ENCODE peak calls at places on chromosomes 6 and 20, in five cellular contexts. One of them, this sample, is unnamed.

GRCh38 chr6:133951881-133952814 is 876 bp upstream of the TBPL1 start:
- DNase-seq in astrocyte of the cerebellum: peak
- DNase-seq in AG04449: no peak
- DNase-seq in heart left ventricle: peak
- DNase-seq in transverse colon: peak
- DNase-seq in this sample: peak

GRCh38 chr6:13425971-13426931 is 61.1 kb downstream of the GFOD1 start:
- DNase-seq in transverse colon: no peak
- DNase-seq in heart left ventricle: no peak
- DNase-seq in astrocyte of the cerebellum: no peak
- DNase-seq in AG04449: no peak
- DNase-seq in this sample: no peak

GRCh38 chr6:10146723-10147451 is 268.0 kb downstream of the TFAP2A start:
- DNase-seq in transverse colon: no peak
- DNase-seq in astrocyte of the cerebellum: peak
- DNase-seq in AG04449: no peak
- DNase-seq in heart left ventricle: no peak
- DNase-seq in this sample: no peak

GRCh38 chr20:44117296-44118184 is 69.4 kb downstream of the JPH2 start:
- DNase-seq in astrocyte of the cerebellum: no peak
- DNase-seq in AG04449: no peak
- DNase-seq in transverse colon: no peak
- DNase-seq in heart left ventricle: no peak
- DNase-seq in this sample: no peak

GRCh38 chr6:161215193-161215592 is 58.7 kb downstream of the AGPAT4 start:
- DNase-seq in AG04449: peak
- DNase-seq in heart left ventricle: no peak
- DNase-seq in astrocyte of the cerebellum: peak
- DNase-seq in transverse colon: no peak
- DNase-seq in this sample: no peak

GRCh38 chr20:58743076-58743566 is 50.5 kb downstream of the NPEPL1 start:
- DNase-seq in AG04449: no peak
- DNase-seq in heart left ventricle: no peak
- DNase-seq in astrocyte of the cerebellum: no peak
- DNase-seq in transverse colon: no peak
- DNase-seq in this sample: no peak

GRCh38 chr6:149131891-149132290 is 185.6 kb upstream of the TAB2 start:
- DNase-seq in transverse colon: no peak
- DNase-seq in heart left ventricle: no peak
- DNase-seq in AG04449: no peak
- DNase-seq in astrocyte of the cerebellum: no peak
- DNase-seq in this sample: no peak

GRCh38 chr20:16066571-16066970 is 506.7 kb downstream of the KIF16B start:
- DNase-seq in AG04449: no peak
- DNase-seq in astrocyte of the cerebellum: no peak
- DNase-seq in transverse colon: no peak
- DNase-seq in heart left ventricle: no peak
- DNase-seq in this sample: no peak

GRCh38 chr6:158819213-158819976 is at the start of gene EZR:
- DNase-seq in heart left ventricle: peak
- DNase-seq in astrocyte of the cerebellum: no peak
- DNase-seq in transverse colon: peak
- DNase-seq in AG04449: no peak
- DNase-seq in this sample: peak

GRCh38 chr20:38369387-38369786 is 23.1 kb downstream of the LBP start:
- DNase-seq in transverse colon: no peak
- DNase-seq in astrocyte of the cerebellum: no peak
- DNase-seq in AG04449: no peak
- DNase-seq in heart left ventricle: no peak
- DNase-seq in this sample: no peak

GRCh38 chr6:17057322-17057721 is 44.5 kb upstream of the STMND1 start:
- DNase-seq in heart left ventricle: no peak
- DNase-seq in transverse colon: no peak
- DNase-seq in AG04449: no peak
- DNase-seq in astrocyte of the cerebellum: no peak
- DNase-seq in this sample: no peak

GRCh38 chr6:13586936-13587542 is 12.6 kb downstream of the SIRT5 start:
- DNase-seq in transverse colon: no peak
- DNase-seq in AG04449: no peak
- DNase-seq in heart left ventricle: no peak
- DNase-seq in astrocyte of the cerebellum: no peak
- DNase-seq in this sample: no peak

GRCh38 chr6:53604623-53605190 is 59.8 kb upstream of the GCLC start:
- DNase-seq in transverse colon: no peak
- DNase-seq in heart left ventricle: no peak
- DNase-seq in AG04449: no peak
- DNase-seq in astrocyte of the cerebellum: no peak
- DNase-seq in this sample: no peak

GRCh38 chr6:158818580-158819212 is 472 bp downstream of the EZR start:
- DNase-seq in AG04449: no peak
- DNase-seq in transverse colon: peak
- DNase-seq in astrocyte of the cerebellum: no peak
- DNase-seq in heart left ventricle: peak
- DNase-seq in this sample: peak

GRCh38 chr6:36752886-36753506 is 55.4 kb downstream of the RAB44 start:
- DNase-seq in heart left ventricle: no peak
- DNase-seq in transverse colon: peak
- DNase-seq in astrocyte of the cerebellum: no peak
- DNase-seq in AG04449: no peak
- DNase-seq in this sample: no peak

GRCh38 chr6:166733900-166734299 is 106.8 kb upstream of the RPS6KA2 start:
- DNase-seq in astrocyte of the cerebellum: no peak
- DNase-seq in heart left ventricle: no peak
- DNase-seq in transverse colon: no peak
- DNase-seq in AG04449: no peak
- DNase-seq in this sample: no peak

GRCh38 chr6:30781697-30782424 is 37.5 kb upstream of the IER3 start:
- DNase-seq in AG04449: peak
- DNase-seq in heart left ventricle: peak
- DNase-seq in transverse colon: peak
- DNase-seq in astrocyte of the cerebellum: peak
- DNase-seq in this sample: peak

GRCh38 chr6:122589115-122589514 is 21.1 kb upstream of the PKIB start:
- DNase-seq in heart left ventricle: no peak
- DNase-seq in astrocyte of the cerebellum: no peak
- DNase-seq in transverse colon: no peak
- DNase-seq in AG04449: no peak
- DNase-seq in this sample: no peak

GRCh38 chr20:20405619-20406018 is 37.7 kb downstream of the INSM1 start:
- DNase-seq in astrocyte of the cerebellum: no peak
- DNase-seq in heart left ventricle: no peak
- DNase-seq in transverse colon: no peak
- DNase-seq in AG04449: no peak
- DNase-seq in this sample: no peak

GRCh38 chr6:155850408-155850841 is 394.8 kb upstream of the NOX3 start:
- DNase-seq in heart left ventricle: no peak
- DNase-seq in astrocyte of the cerebellum: no peak
- DNase-seq in transverse colon: no peak
- DNase-seq in AG04449: no peak
- DNase-seq in this sample: no peak

GRCh38 chr6:6590530-6590929 is 2.0 kb downstream of the LY86 start:
- DNase-seq in heart left ventricle: no peak
- DNase-seq in transverse colon: no peak
- DNase-seq in AG04449: no peak
- DNase-seq in astrocyte of the cerebellum: no peak
- DNase-seq in this sample: no peak

GRCh38 chr20:51732454-51732791 is 35.8 kb downstream of the ATP9A start:
- DNase-seq in heart left ventricle: peak
- DNase-seq in astrocyte of the cerebellum: peak
- DNase-seq in AG04449: no peak
- DNase-seq in transverse colon: no peak
- DNase-seq in this sample: no peak

GRCh38 chr6:152993847-152994246 is 8.7 kb downstream of the MTRF1L start:
- DNase-seq in AG04449: no peak
- DNase-seq in heart left ventricle: no peak
- DNase-seq in transverse colon: no peak
- DNase-seq in astrocyte of the cerebellum: no peak
- DNase-seq in this sample: no peak

DNA sequence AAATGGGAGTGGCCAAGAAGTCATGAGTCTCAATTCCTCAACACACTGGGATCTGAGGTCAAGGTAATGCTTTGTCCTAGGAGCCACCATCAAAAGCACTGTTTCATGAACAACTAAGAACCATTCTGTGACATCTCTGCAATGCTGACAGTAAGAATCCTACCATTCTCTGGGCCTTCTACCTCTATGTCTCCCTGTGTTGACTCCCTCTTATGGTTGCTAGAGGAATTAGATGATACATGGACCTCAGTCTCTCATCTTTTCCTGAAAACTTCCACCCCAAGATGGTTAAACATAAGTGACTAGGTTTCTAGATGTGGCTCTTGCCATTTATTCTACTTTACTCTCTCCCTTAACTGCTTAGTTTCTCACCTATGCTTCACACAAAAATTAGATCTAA is 9.1 kb downstream of the MTRF1L start:
- DNase-seq in AG04449: no peak
- DNase-seq in astrocyte of the cerebellum: no peak
- DNase-seq in transverse colon: no peak
- DNase-seq in heart left ventricle: no peak
- DNase-seq in this sample: no peak
- TF ChIP-seq CTCF in AG04449: peak
- TF ChIP-seq CTCF in astrocyte of the cerebellum: peak
- TF ChIP-seq CTCF in transverse colon: no peak
- TF ChIP-seq CTCF in heart left ventricle: no peak
- TF ChIP-seq CTCF in this sample: no peak

GRCh38 chr20:14333734-14334133 is 3.7 kb downstream of the FLRT3 start:
- DNase-seq in astrocyte of the cerebellum: no peak
- DNase-seq in heart left ventricle: no peak
- DNase-seq in transverse colon: no peak
- DNase-seq in AG04449: no peak
- DNase-seq in this sample: no peak

GRCh38 chr20:14335122-14335521 is 2.3 kb downstream of the FLRT3 start:
- DNase-seq in heart left ventricle: no peak
- DNase-seq in AG04449: no peak
- DNase-seq in astrocyte of the cerebellum: no peak
- DNase-seq in transverse colon: no peak
- DNase-seq in this sample: no peak

GRCh38 chr20:14337400-14338171 is at the start of gene FLRT3:
- DNase-seq in transverse colon: peak
- DNase-seq in AG04449: peak
- DNase-seq in astrocyte of the cerebellum: peak
- DNase-seq in heart left ventricle: peak
- DNase-seq in this sample: peak

GRCh38 chr20:14334306-14334930 is 3.0 kb downstream of the FLRT3 start:
- DNase-seq in AG04449: no peak
- DNase-seq in transverse colon: no peak
- DNase-seq in heart left ventricle: no peak
- DNase-seq in astrocyte of the cerebellum: peak
- DNase-seq in this sample: no peak

GRCh38 chr20:14336667-14337066 is 745 bp downstream of the FLRT3 start:
- DNase-seq in transverse colon: no peak
- DNase-seq in heart left ventricle: no peak
- DNase-seq in astrocyte of the cerebellum: no peak
- DNase-seq in AG04449: no peak
- DNase-seq in this sample: no peak
- TF ChIP-seq CTCF in transverse colon: no peak
- TF ChIP-seq CTCF in heart left ventricle: no peak
- TF ChIP-seq CTCF in astrocyte of the cerebellum: no peak
- TF ChIP-seq CTCF in AG04449: no peak
- TF ChIP-seq CTCF in this sample: no peak

GRCh38 chr6:47075741-47076421 is 33.7 kb upstream of the ADGRF1 start:
- DNase-seq in AG04449: no peak
- DNase-seq in transverse colon: no peak
- DNase-seq in heart left ventricle: no peak
- DNase-seq in astrocyte of the cerebellum: no peak
- DNase-seq in this sample: no peak

GRCh38 chr6:47071681-47072080 is 29.5 kb upstream of the ADGRF1 start:
- DNase-seq in transverse colon: no peak
- DNase-seq in astrocyte of the cerebellum: no peak
- DNase-seq in AG04449: no peak
- DNase-seq in heart left ventricle: no peak
- DNase-seq in this sample: no peak

GRCh38 chr6:47075168-47075567 is 33.0 kb upstream of the ADGRF1 start:
- DNase-seq in astrocyte of the cerebellum: no peak
- DNase-seq in heart left ventricle: no peak
- DNase-seq in transverse colon: no peak
- DNase-seq in AG04449: no peak
- DNase-seq in this sample: no peak

GRCh38 chr6:47072667-47073066 is 30.5 kb upstream of the ADGRF1 start:
- DNase-seq in heart left ventricle: no peak
- DNase-seq in astrocyte of the cerebellum: no peak
- DNase-seq in AG04449: no peak
- DNase-seq in transverse colon: no peak
- DNase-seq in this sample: no peak

DNA sequence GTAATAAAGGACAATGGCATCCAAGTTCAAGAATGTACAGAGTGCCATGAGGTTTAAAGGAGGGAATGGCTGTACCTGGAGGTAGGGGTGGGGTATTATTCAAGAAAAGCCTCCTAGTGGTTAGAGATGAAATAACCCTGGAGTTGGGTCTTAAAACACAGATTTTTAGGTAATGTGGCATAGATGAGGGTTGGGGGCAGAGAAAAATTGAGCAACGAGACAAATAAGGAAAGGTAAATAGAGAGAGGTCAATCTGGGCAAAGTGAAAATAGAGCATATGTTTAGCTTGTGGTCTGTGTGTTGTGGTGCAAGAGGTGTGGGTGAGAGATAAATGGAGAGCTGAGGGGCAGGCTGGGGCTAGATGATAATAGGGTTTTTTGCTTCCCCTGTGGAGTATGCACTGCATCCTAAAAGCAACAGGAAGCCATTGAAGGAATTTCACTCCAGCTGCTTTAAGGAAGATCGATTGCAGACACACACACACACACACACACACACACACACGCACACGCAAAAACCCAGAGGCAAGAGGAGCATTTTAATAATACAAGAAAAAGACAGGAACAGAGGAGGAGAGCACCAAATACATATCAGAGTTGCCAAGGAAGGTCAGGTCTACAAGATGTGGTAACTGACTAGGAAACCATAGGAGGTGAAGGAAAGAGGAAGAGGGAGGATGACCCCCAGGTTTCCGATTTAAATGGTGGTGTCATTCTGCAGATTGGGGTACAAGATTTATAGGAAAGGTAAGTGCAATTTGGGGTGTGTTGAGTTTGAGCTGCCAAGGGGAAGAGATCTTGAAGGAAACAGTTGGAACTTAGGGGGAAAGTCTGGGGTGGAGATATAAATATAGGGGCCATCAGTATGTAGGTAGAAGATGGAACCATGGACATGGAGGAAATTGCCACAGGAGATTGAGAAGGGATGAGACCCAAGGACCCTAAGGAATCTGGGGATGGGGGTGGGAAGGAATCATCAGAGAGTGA is 31.3 kb upstream of the ADGRF1 start:
- DNase-seq in astrocyte of the cerebellum: no peak
- DNase-seq in AG04449: no peak
- DNase-seq in transverse colon: no peak
- DNase-seq in heart left ventricle: no peak
- DNase-seq in this sample: no peak
- TF ChIP-seq CTCF in astrocyte of the cerebellum: peak
- TF ChIP-seq CTCF in AG04449: no peak
- TF ChIP-seq CTCF in transverse colon: no peak
- TF ChIP-seq CTCF in heart left ventricle: no peak
- TF ChIP-seq CTCF in this sample: no peak

DNA sequence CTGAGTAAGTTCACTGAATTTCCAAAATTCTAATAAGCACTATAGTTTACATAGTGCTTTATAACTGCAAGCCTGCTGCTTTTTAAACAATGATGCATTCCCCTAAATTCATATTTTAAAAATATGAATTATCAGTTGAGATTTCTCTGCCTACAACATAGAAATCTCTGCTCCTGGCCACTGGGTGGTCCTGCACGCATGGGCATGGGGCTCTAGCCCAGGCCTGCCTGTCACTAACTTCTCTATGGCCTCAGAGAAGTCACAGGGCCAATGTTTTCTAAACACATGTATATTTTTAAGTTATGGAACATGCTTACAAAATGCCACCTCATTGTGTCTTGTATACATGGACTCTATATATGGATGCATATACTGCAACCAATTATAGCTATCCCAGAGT is 211.0 kb downstream of the FOXC1 start:
- DNase-seq in astrocyte of the cerebellum: no peak
- DNase-seq in transverse colon: no peak
- DNase-seq in heart left ventricle: no peak
- DNase-seq in AG04449: no peak
- DNase-seq in this sample: no peak
- TF ChIP-seq CTCF in astrocyte of the cerebellum: no peak
- TF ChIP-seq CTCF in transverse colon: no peak
- TF ChIP-seq CTCF in heart left ventricle: no peak
- TF ChIP-seq CTCF in AG04449: no peak
- TF ChIP-seq CTCF in this sample: no peak

This sample was measured in suprapubic skin.